ENCODE peak calls at places on chromosome 21, in eight cellular contexts. F is astrocyte of the spinal cord; C is CD4-positive, alpha-beta T cell; I is Calu3; B is psoas muscle; W is spleen; R is endothelial cell; U is bronchial epithelial cell. Z is an unnamed sample.

GRCh38 chr21:41712201-41712600 is 54.7 kb downstream of the RIPK4 start:
- DNase-seq in U (no peak), B (peak; percentile 19), I (no peak), W (no peak), F (no peak), R (no peak), C (no peak), Z (no peak)

GRCh38 chr21:14491269-14491681 is 54.8 kb downstream of the SAMSN1 start:
- DNase-seq in I (no peak), C (no peak), B (no peak), R (no peak), U (no peak), F (no peak), W (no peak), Z (no peak)

GRCh38 chr21:36692125-36692843 is 6.6 kb upstream of the SIM2 start:
- DNase-seq in W (no peak), R (peak; percentile 12), C (no peak), U (no peak), B (no peak), I (no peak), F (no peak), Z (no peak)

GRCh38 chr21:33230518-33231324 is 983 bp downstream of the IFNAR2 start:
- DNase-seq in B (peak; percentile 69), F (peak; percentile 50), I (peak; percentile 56), R (peak; percentile 48), U (peak; percentile 91), W (peak; percentile 92), C (peak; percentile 32), Z (no peak)

GRCh38 chr21:28018213-28018612 is 974.5 kb downstream of the LTN1 start:
- DNase-seq in F (no peak), C (no peak), U (no peak), W (no peak), I (no peak), B (no peak), R (no peak), Z (no peak)

GRCh38 chr21:15066231-15066577 is 1.4 kb upstream of the NRIP1 start:
- DNase-seq in C (no peak), F (peak; percentile 52), W (no peak), R (no peak), I (no peak), B (no peak), U (peak; percentile 38), Z (no peak)

GRCh38 chr21:25862596-25862995 is 127.8 kb downstream of the GABPA start:
- DNase-seq in U (peak; percentile 45), W (no peak), B (no peak), C (no peak), F (peak; percentile 35), I (peak; percentile 3), R (no peak), Z (no peak)

GRCh38 chr21:14361958-14362357 is 21.0 kb downstream of the HSPA13 start:
- DNase-seq in F (peak; percentile 11), C (no peak), R (no peak), U (peak; percentile 98), W (no peak), I (no peak), B (no peak), Z (no peak)

GRCh38 chr21:34037446-34037845 is 35.9 kb upstream of the MRPS6 start:
- DNase-seq in F (peak; percentile 70), C (no peak), B (no peak), R (no peak), W (no peak), I (no peak), U (peak; percentile 90), Z (no peak)

GRCh38 chr21:41659791-41660560 is 106.9 kb downstream of the RIPK4 start:
- DNase-seq in F (peak; percentile 13), B (peak; percentile 74), R (no peak), C (no peak), W (peak; percentile 61), I (peak; percentile 41), U (no peak), Z (no peak)

GRCh38 chr21:39874759-39875158 is 7.5 kb downstream of the PCP4 start:
- DNase-seq in I (no peak), R (no peak), B (no peak), F (no peak), C (no peak), W (no peak), U (no peak), Z (no peak)

GRCh38 chr21:17295997-17296396 is 216.8 kb upstream of the CXADR start:
- DNase-seq in B (peak; percentile 26), C (no peak), R (no peak), I (no peak), U (no peak), F (no peak), W (no peak), Z (no peak)

GRCh38 chr21:42189860-42190491 is 29.0 kb upstream of the ABCG1 start:
- DNase-seq in U (no peak), W (no peak), C (no peak), F (no peak), B (no peak), R (no peak), I (no peak), Z (peak; percentile 47)

GRCh38 chr21:37087188-37087587 is 14.1 kb downstream of the TTC3 start:
- DNase-seq in I (peak; percentile 10), B (no peak), U (peak; percentile 74), F (peak; percentile 60), R (no peak), C (no peak), W (no peak), Z (no peak)

GRCh38 chr21:25298512-25299491 is 308.5 kb downstream of the MRPL39 start:
- DNase-seq in F (peak; percentile 10), B (no peak), U (no peak), I (no peak), R (no peak), C (no peak), W (no peak), Z (no peak)

GRCh38 chr21:23281917-23282316 is 2283.7 kb downstream of the NCAM2 start:
- DNase-seq in R (no peak), B (no peak), F (no peak), I (no peak), U (no peak), C (no peak), W (no peak), Z (no peak)

GRCh38 chr21:21156919-21157318 is 158.7 kb downstream of the NCAM2 start:
- DNase-seq in B (no peak), I (no peak), W (no peak), R (no peak), C (no peak), F (no peak), U (no peak), Z (no peak)

DNA sequence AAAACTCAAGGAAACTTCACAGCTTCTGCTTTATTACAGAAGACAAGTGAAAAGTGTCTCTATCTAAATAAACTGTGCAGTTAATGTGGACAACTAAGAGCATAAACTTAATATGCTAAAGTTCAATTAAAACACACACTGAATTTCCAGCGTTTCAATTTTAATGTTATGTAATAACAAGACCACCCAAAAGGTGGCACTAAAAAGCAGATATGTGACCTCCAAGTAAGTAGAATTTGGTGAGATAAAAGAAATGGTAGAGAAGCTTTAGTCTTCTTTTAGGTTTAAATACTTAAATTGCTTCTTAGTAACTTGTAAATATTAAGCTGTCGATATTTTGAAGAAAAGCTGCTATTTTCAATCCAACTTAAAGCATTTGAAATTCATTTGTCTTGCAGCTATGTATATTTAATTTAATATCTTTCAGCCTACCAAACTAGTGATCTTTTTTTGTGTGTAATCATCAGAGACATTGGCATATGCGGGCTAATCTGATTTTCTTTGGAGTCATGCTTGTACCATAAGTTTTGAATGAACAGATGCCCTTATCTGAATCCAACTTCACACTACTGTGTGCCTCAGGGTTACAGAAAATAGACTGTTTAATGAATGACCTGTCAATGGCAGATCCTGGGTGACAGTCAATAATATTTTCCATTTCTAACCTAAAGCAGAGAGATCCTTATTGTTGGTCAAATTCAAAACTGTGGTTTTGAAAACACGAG is 36.5 kb upstream of the ADAMTS1 start:
- DNase-seq in R (no peak), U (peak; percentile 23), I (no peak), C (no peak), F (peak; percentile 39), W (no peak), B (no peak), Z (no peak)
- TF ChIP-seq CTCF in R (peak; percentile 72), U (no peak), I (no peak), C (no peak), F (peak; percentile 35), W (peak; percentile 11), B (peak; percentile 29), Z (peak; percentile 21)

GRCh38 chr21:18369115-18369514 is 34.5 kb downstream of the TMPRSS15 start:
- DNase-seq in F (peak; percentile 39), W (no peak), B (no peak), C (no peak), U (no peak), R (peak; percentile 10), I (no peak), Z (no peak)
- TF ChIP-seq CTCF in F (peak; percentile 48), W (no peak), B (no peak), C (no peak), U (no peak), R (peak; percentile 42), I (no peak), Z (no peak)

DNA sequence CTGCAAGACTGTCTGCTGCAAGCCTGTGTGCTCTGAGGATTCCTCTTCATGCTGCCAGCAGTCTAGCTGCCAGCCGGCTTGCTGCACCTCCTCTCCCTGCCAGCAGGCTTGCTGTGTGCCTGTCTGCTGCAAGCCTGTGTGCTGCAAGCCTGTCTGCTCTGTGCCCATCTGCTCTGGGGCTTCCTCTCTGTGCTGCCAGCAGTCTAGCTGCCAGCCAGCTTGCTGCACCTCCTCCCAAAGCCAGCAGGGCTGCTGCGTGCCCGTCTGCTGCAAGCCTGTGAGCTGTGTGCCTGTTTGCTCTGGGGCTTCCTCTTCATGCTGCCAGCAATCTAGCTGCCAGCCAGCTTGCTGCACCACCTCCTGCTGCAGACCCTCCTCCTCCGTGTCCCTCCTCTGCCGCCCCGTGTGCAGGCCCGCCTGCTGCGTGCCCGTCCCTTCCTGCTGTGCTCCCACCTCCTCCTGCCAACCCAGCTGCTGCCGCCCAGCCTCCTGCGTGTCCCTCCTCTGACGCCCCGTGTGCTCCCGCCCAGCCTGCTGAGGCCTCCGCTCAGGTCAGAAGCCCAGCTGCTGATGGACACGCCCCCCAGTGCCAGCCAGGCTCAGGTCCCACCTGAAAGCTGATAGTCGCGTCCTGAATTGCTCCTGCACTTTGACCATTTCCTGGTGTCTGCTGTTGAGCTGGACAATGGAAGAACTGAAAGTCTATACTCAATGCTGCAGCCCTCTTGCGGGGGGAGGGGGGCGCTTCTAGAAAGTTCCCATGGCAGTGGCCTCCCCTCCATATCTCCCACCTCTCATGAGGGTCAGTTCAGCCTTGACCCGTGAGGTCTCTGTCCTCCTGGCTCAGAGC is 1.2 kb downstream of the KRTAP10-4 start:
- DNase-seq in R (no peak), F (no peak), C (no peak), W (peak; percentile 70), B (no peak), I (peak; percentile 34), U (no peak), Z (no peak)
- TF ChIP-seq CTCF in R (no peak), F (no peak), C (no peak), W (no peak), B (no peak), I (no peak), U (no peak), Z (no peak)

DNA sequence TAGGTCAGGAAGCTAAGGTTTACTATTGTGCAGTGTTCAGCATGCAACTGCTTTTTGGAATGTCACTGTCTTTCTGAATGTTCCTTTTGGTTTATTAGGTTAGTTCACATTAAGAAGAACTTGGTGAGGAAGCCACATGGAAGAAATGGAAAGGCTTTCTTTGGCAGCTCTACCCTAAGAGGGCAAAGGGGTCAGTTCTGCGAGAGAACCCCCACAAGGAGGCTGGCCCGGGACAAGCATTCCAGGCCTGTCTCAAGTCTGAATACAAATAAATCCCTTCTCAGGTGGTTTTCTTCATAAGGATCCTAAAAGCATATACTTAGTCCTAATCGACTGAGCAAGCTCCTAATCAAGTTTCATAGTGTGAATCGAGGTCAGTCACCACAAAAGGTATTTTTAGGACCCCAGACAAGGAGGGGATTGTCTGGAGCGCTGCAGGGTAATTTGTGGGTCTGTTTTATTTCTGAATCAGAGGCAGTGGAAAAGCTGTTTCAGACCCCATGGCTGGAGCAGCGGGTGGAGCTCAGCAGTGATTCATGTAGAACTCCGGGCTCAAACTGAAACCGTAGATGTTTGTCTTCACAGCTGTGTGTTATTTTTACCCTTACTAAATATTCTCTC is 63.3 kb downstream of the ERG start:
- DNase-seq in C (no peak), I (no peak), U (peak; percentile 57), W (no peak), B (no peak), F (peak; percentile 90), R (no peak), Z (no peak)
- TF ChIP-seq CTCF in C (no peak), I (no peak), U (no peak), W (no peak), B (no peak), F (no peak), R (no peak), Z (no peak)

Z was measured in natural killer cell.